ENCODE peak calls at places on chromosomes 6 and 20, in ten cellular contexts. P is foreskin fibroblast; I is non-pigmented ciliary epithelial cell; M is GM20000; V is left ventricle myocardium superior; U is CD8-positive, alpha-beta memory T cell; W is left lung; D is heart left ventricle; A is CD14-positive monocyte; K is IMR-90. H is an unnamed sample.

GRCh38 chr20:51802170-51802745 is at the start of gene SALL4:
- DNase-seq in I (no peak), V (no peak), K (no peak), A (no peak), M (no peak), P (peak), W (no peak), D (no peak), U (no peak), H (no peak)

GRCh38 chr20:25244976-25245375 is 2.9 kb upstream of the PYGB start:
- DNase-seq in U (no peak), W (no peak), K (no peak), M (no peak), D (no peak), A (no peak), I (no peak), P (no peak), V (no peak), H (no peak)

GRCh38 chr20:44448753-44449546 is 26.7 kb upstream of the TTPAL start:
- DNase-seq in V (no peak), M (peak), U (no peak), A (no peak), W (no peak), K (no peak), D (no peak), I (no peak), P (no peak), H (no peak)

GRCh38 chr20:47749367-47749766 is 35.9 kb downstream of the SULF2 start:
- DNase-seq in I (no peak), V (no peak), D (peak), K (no peak), U (no peak), P (no peak), A (no peak), W (no peak), M (no peak), H (peak)

GRCh38 chr6:97059473-97059872 is 134.9 kb downstream of the KLHL32 start:
- DNase-seq in I (peak), P (peak), V (no peak), A (no peak), U (peak), W (no peak), K (peak), M (peak), D (no peak), H (peak)

GRCh38 chr6:125747589-125748533 is 1.6 kb upstream of the HEY2 start:
- DNase-seq in U (peak), D (peak), P (peak), V (peak), A (no peak), M (no peak), K (no peak), W (peak), I (no peak), H (peak)

GRCh38 chr6:145199961-145200360 is 535.4 kb downstream of the EPM2A start:
- DNase-seq in V (no peak), D (no peak), P (peak), I (no peak), A (no peak), M (no peak), W (no peak), U (no peak), K (peak), H (peak)

GRCh38 chr6:125142614-125143013 is 11.0 kb upstream of the TPD52L1 start:
- DNase-seq in M (no peak), K (peak), D (no peak), A (no peak), I (no peak), U (no peak), P (peak), W (no peak), V (no peak), H (peak)

GRCh38 chr6:142716097-142716496 is 228.9 kb downstream of the HIVEP2 start:
- DNase-seq in I (no peak), K (no peak), V (no peak), M (no peak), A (no peak), U (no peak), P (no peak), D (no peak), W (no peak), H (no peak)

GRCh38 chr6:154993710-154994109 is 1.4 kb upstream of the TIAM2 start:
- DNase-seq in K (no peak), W (no peak), V (no peak), A (no peak), D (no peak), M (no peak), P (no peak), I (no peak), U (no peak), H (no peak)

GRCh38 chr6:10531513-10531912 is 10.4 kb downstream of the GCNT2 start:
- DNase-seq in V (no peak), W (no peak), M (no peak), I (no peak), P (no peak), D (no peak), U (no peak), A (no peak), K (no peak), H (no peak)

GRCh38 chr6:54112171-54112650 is 968 bp downstream of the MLIP start:
- DNase-seq in V (no peak), W (no peak), K (no peak), M (no peak), U (no peak), I (peak), A (no peak), P (no peak), D (no peak), H (peak)

GRCh38 chr20:25984933-25985332 is 288.3 kb upstream of the ZNF337 start:
- DNase-seq in K (peak), A (no peak), U (no peak), M (peak), P (peak), D (peak), W (no peak), I (no peak), V (peak), H (peak)

GRCh38 chr6:139973602-139974373 is 599.3 kb upstream of the CITED2 start:
- DNase-seq in K (peak), W (no peak), D (no peak), U (no peak), P (peak), I (peak), A (no peak), M (no peak), V (no peak), H (peak)

GRCh38 chr6:166202321-166202733 is 34.7 kb upstream of the TBXT start:
- DNase-seq in U (no peak), W (no peak), M (peak), D (peak), P (no peak), K (no peak), A (no peak), V (peak), I (no peak), H (no peak)

GRCh38 chr6:116528800-116529199 is 16.7 kb downstream of the TRAPPC3L start:
- DNase-seq in D (no peak), W (no peak), P (no peak), A (no peak), U (no peak), M (no peak), V (no peak), I (no peak), K (peak), H (peak)

GRCh38 chr20:50186987-50187402 is 3.6 kb upstream of the CEBPB start:
- DNase-seq in I (no peak), P (peak), K (no peak), W (no peak), M (no peak), A (peak), U (no peak), D (no peak), V (no peak), H (no peak)

GRCh38 chr6:54267798-54268197 is 40.4 kb upstream of the TINAG start:
- DNase-seq in A (no peak), W (no peak), V (no peak), I (no peak), D (no peak), M (peak), P (peak), K (peak), U (no peak), H (peak)

GRCh38 chr6:87697581-87698552 is 4.2 kb downstream of the AKIRIN2 start:
- DNase-seq in I (no peak), A (no peak), K (peak), U (no peak), P (peak), W (no peak), V (no peak), D (no peak), M (no peak), H (peak)

GRCh38 chr6:139144490-139145085 is 9.7 kb downstream of the HECA start:
- DNase-seq in M (no peak), D (no peak), W (no peak), K (no peak), V (no peak), A (no peak), I (no peak), U (no peak), P (no peak), H (no peak)

GRCh38 chr6:10522929-10523573 is 1.9 kb downstream of the GCNT2 start:
- DNase-seq in A (no peak), P (no peak), K (no peak), I (no peak), W (no peak), M (no peak), D (no peak), U (no peak), V (no peak), H (no peak)

GRCh38 chr6:133983099-133983939 is 30.3 kb downstream of the TBPL1 start:
- DNase-seq in M (no peak), I (no peak), P (peak), W (peak), D (no peak), A (peak), V (no peak), K (peak), U (peak), H (no peak)

GRCh38 chr6:30322527-30323501 is 3.9 kb upstream of the TRIM39 start:
- DNase-seq in W (no peak), M (no peak), I (no peak), V (no peak), D (no peak), U (no peak), K (peak), A (no peak), P (peak), H (peak)

GRCh38 chr6:1729133-1729751 is 119.5 kb downstream of the FOXC1 start:
- DNase-seq in M (no peak), U (no peak), P (no peak), V (no peak), D (no peak), A (no peak), I (no peak), W (no peak), K (no peak), H (no peak)

GRCh38 chr20:44692932-44693476 is 22.2 kb upstream of the CCN5 start:
- DNase-seq in A (no peak), W (no peak), D (peak), U (no peak), I (peak), P (peak), M (no peak), K (peak), V (peak), H (peak)

GRCh38 chr20:51985013-51985415 is 182.7 kb upstream of the SALL4 start:
- DNase-seq in A (no peak), D (peak), P (peak), M (no peak), U (no peak), V (no peak), W (no peak), K (peak), I (peak), H (peak)

GRCh38 chr6:15365273-15365687 is 119.4 kb downstream of the JARID2 start:
- DNase-seq in M (peak), D (peak), U (peak), A (peak), W (peak), I (peak), K (peak), P (peak), V (peak), H (no peak)

GRCh38 chr6:148407372-148407771 is 64.7 kb downstream of the SASH1 start:
- DNase-seq in P (peak), K (peak), V (peak), A (no peak), I (peak), U (no peak), D (no peak), M (no peak), W (no peak), H (peak)

GRCh38 chr6:152572395-152573061 is 64.6 kb downstream of the SYNE1 start:
- DNase-seq in V (no peak), P (peak), W (no peak), A (no peak), I (no peak), K (peak), M (no peak), D (no peak), U (no peak), H (no peak)

GRCh38 chr6:132548746-132549463 is 3.6 kb upstream of the TAAR8 start:
- DNase-seq in M (no peak), K (no peak), U (no peak), V (no peak), D (no peak), W (no peak), I (no peak), A (no peak), P (no peak), H (no peak)

GRCh38 chr20:23420943-23421925 is at the start of gene NAPB:
- DNase-seq in W (peak), D (peak), I (peak), P (peak), M (peak), U (peak), A (peak), V (peak), K (peak), H (peak)

H was measured in adipocyte.